ENCODE peak calls at places on chromosomes 12 and 14, in five cellular contexts. One of them, this sample, is unnamed.

GRCh38 chr14:39267592-39268112 is 33.9 kb downstream of the MIA2 start:
- DNase-seq in HTR-8/SVneo: no peak
- DNase-seq in HEK293T: no peak
- DNase-seq in GM12865: no peak
- DNase-seq in T-cell: no peak
- DNase-seq in this sample: peak

GRCh38 chr14:32920696-32921276 is 17.9 kb upstream of the NPAS3 start:
- DNase-seq in HTR-8/SVneo: no peak
- DNase-seq in HEK293T: no peak
- DNase-seq in GM12865: no peak
- DNase-seq in T-cell: no peak
- DNase-seq in this sample: no peak

GRCh38 chr12:126112141-126112540 is 1046.9 kb downstream of the AACS start:
- DNase-seq in HTR-8/SVneo: no peak
- DNase-seq in HEK293T: no peak
- DNase-seq in GM12865: no peak
- DNase-seq in T-cell: no peak
- DNase-seq in this sample: no peak

GRCh38 chr14:59187802-59188460 is 536 bp upstream of the DAAM1 start:
- DNase-seq in HTR-8/SVneo: peak
- DNase-seq in HEK293T: peak
- DNase-seq in GM12865: peak
- DNase-seq in T-cell: peak
- DNase-seq in this sample: peak

GRCh38 chr14:96001866-96002510 is 37.2 kb upstream of the C14orf132 start:
- DNase-seq in HTR-8/SVneo: peak
- DNase-seq in HEK293T: no peak
- DNase-seq in GM12865: no peak
- DNase-seq in T-cell: no peak
- DNase-seq in this sample: no peak

GRCh38 chr12:726281-727140 is 25.9 kb upstream of the WNK1 start:
- DNase-seq in HTR-8/SVneo: no peak
- DNase-seq in HEK293T: no peak
- DNase-seq in GM12865: no peak
- DNase-seq in T-cell: no peak
- DNase-seq in this sample: no peak

GRCh38 chr14:61620130-61620946 is 75.0 kb upstream of the HIF1A start:
- DNase-seq in HTR-8/SVneo: peak
- DNase-seq in HEK293T: no peak
- DNase-seq in GM12865: peak
- DNase-seq in T-cell: no peak
- DNase-seq in this sample: no peak

GRCh38 chr12:58117201-58117600 is 175.8 kb downstream of the ATP23 start:
- DNase-seq in HTR-8/SVneo: no peak
- DNase-seq in HEK293T: no peak
- DNase-seq in GM12865: no peak
- DNase-seq in T-cell: no peak
- DNase-seq in this sample: no peak

GRCh38 chr12:8844665-8845064 is 22.2 kb downstream of the A2ML1 start:
- DNase-seq in HTR-8/SVneo: no peak
- DNase-seq in HEK293T: no peak
- DNase-seq in GM12865: no peak
- DNase-seq in T-cell: no peak
- DNase-seq in this sample: no peak

This sample was measured in MM.1S.